ENCODE peak calls at places on chromosomes 7 and 10, in nine cellular contexts. E is NT2/D1, U is NCI-H2029, T is ovary, L is adipocyte, M is B cell, G is SK-N-DZ, K is lower lobe of right lung, X is left lobe of liver. Y is an unnamed sample.

GRCh38 chr10:45420453-45421192 is 46.6 kb downstream of the ALOX5 start:
- DNase-seq in E (no peak), U (peak), T (peak), L (peak), M (peak), G (no peak), K (peak), X (no peak), Y (peak)

GRCh38 chr10:116134316-116134715 is 138.7 kb downstream of the GFRA1 start:
- DNase-seq in E (no peak), U (no peak), T (no peak), L (peak), M (no peak), G (peak), K (no peak), X (no peak), Y (no peak)

GRCh38 chr7:111025013-111025412 is 65.9 kb upstream of the LRRN3 start:
- DNase-seq in E (no peak), U (no peak), T (no peak), L (no peak), M (no peak), G (no peak), K (no peak), X (no peak), Y (no peak)

GRCh38 chr10:102677736-102678354 is 33.6 kb downstream of the TRIM8 start:
- DNase-seq in E (no peak), U (no peak), T (no peak), L (no peak), M (no peak), G (no peak), K (no peak), X (peak), Y (no peak)

GRCh38 chr10:71294091-71294561 is 24.9 kb upstream of the SLC29A3 start:
- DNase-seq in E (no peak), U (no peak), T (no peak), L (no peak), M (no peak), G (no peak), K (peak), X (no peak), Y (no peak)

GRCh38 chr10:116011929-116012328 is 261.1 kb downstream of the GFRA1 start:
- DNase-seq in E (no peak), U (no peak), T (no peak), L (no peak), M (no peak), G (no peak), K (no peak), X (no peak), Y (no peak)

GRCh38 chr10:124106241-124106905 is 13.0 kb upstream of the CHST15 start:
- DNase-seq in E (no peak), U (no peak), T (peak), L (peak), M (peak), G (no peak), K (peak), X (peak), Y (peak)

GRCh38 chr10:100370561-100370975 is 23.5 kb downstream of the SCD start:
- DNase-seq in E (no peak), U (no peak), T (no peak), L (peak), M (peak), G (no peak), K (no peak), X (no peak), Y (no peak)

GRCh38 chr7:75639071-75639892 is 99.5 kb downstream of the HIP1 start:
- DNase-seq in E (peak), U (peak), T (peak), L (peak), M (peak), G (peak), K (peak), X (peak), Y (no peak)

GRCh38 chr7:148746139-148746538 is 47.4 kb downstream of the CUL1 start:
- DNase-seq in E (no peak), U (no peak), T (no peak), L (no peak), M (no peak), G (no peak), K (no peak), X (no peak), Y (no peak)

Y was measured in coronary artery.